ENCODE peak calls at places on chromosomes 3 and 15, in ten cellular contexts. One of them, this sample, is unnamed.

GRCh38 chr3:197752107-197752506 is 2.4 kb downstream of the FYTTD1 start:
- DNase-seq in stimulated activated CD4-positive, alpha-beta T cell treated with anti-CD3 and anti-CD28 coated beads, Interleukin-15, amount 100 ng/mL, for 1 hour: no peak
- DNase-seq in activated effector memory CD4-positive, alpha-beta T cell treated with Interleukin-2 at 50 U/mL for 16 hours: no peak
- DNase-seq in left ventricle myocardium superior: no peak
- DNase-seq in fibroblast of villous mesenchyme: no peak
- DNase-seq in nucleus accumbens: no peak
- DNase-seq in CD4-positive, alpha-beta T cell: no peak
- DNase-seq in islet precursor cell: no peak
- DNase-seq in GDM1: no peak
- DNase-seq in retinal pigment epithelial cell: no peak
- DNase-seq in this sample: no peak

GRCh38 chr3:81440666-81441065 is 320.8 kb downstream of the GBE1 start:
- DNase-seq in islet precursor cell: no peak
- DNase-seq in nucleus accumbens: no peak
- DNase-seq in CD4-positive, alpha-beta T cell: no peak
- DNase-seq in retinal pigment epithelial cell: no peak
- DNase-seq in activated effector memory CD4-positive, alpha-beta T cell treated with Interleukin-2 at 50 U/mL for 16 hours: no peak
- DNase-seq in GDM1: no peak
- DNase-seq in left ventricle myocardium superior: no peak
- DNase-seq in stimulated activated CD4-positive, alpha-beta T cell treated with anti-CD3 and anti-CD28 coated beads, Interleukin-15, amount 100 ng/mL, for 1 hour: no peak
- DNase-seq in fibroblast of villous mesenchyme: no peak
- DNase-seq in this sample: no peak

GRCh38 chr3:126485131-126485530 is 9.4 kb upstream of the ZXDC start:
- DNase-seq in retinal pigment epithelial cell: no peak
- DNase-seq in fibroblast of villous mesenchyme: no peak
- DNase-seq in GDM1: no peak
- DNase-seq in left ventricle myocardium superior: no peak
- DNase-seq in activated effector memory CD4-positive, alpha-beta T cell treated with Interleukin-2 at 50 U/mL for 16 hours: no peak
- DNase-seq in CD4-positive, alpha-beta T cell: no peak
- DNase-seq in stimulated activated CD4-positive, alpha-beta T cell treated with anti-CD3 and anti-CD28 coated beads, Interleukin-15, amount 100 ng/mL, for 1 hour: no peak
- DNase-seq in islet precursor cell: no peak
- DNase-seq in nucleus accumbens: no peak
- DNase-seq in this sample: no peak

GRCh38 chr15:44489464-44489863 is 47.5 kb upstream of the EIF3J start:
- DNase-seq in islet precursor cell: no peak
- DNase-seq in left ventricle myocardium superior: no peak
- DNase-seq in GDM1: no peak
- DNase-seq in nucleus accumbens: no peak
- DNase-seq in activated effector memory CD4-positive, alpha-beta T cell treated with Interleukin-2 at 50 U/mL for 16 hours: no peak
- DNase-seq in retinal pigment epithelial cell: peak; percentile 73
- DNase-seq in stimulated activated CD4-positive, alpha-beta T cell treated with anti-CD3 and anti-CD28 coated beads, Interleukin-15, amount 100 ng/mL, for 1 hour: no peak
- DNase-seq in CD4-positive, alpha-beta T cell: no peak
- DNase-seq in fibroblast of villous mesenchyme: peak; percentile 70
- DNase-seq in this sample: no peak

GRCh38 chr3:9196009-9196408 is 53.4 kb downstream of the SRGAP3 start:
- DNase-seq in activated effector memory CD4-positive, alpha-beta T cell treated with Interleukin-2 at 50 U/mL for 16 hours: no peak
- DNase-seq in nucleus accumbens: no peak
- DNase-seq in GDM1: no peak
- DNase-seq in left ventricle myocardium superior: no peak
- DNase-seq in retinal pigment epithelial cell: no peak
- DNase-seq in fibroblast of villous mesenchyme: no peak
- DNase-seq in islet precursor cell: no peak
- DNase-seq in stimulated activated CD4-positive, alpha-beta T cell treated with anti-CD3 and anti-CD28 coated beads, Interleukin-15, amount 100 ng/mL, for 1 hour: no peak
- DNase-seq in CD4-positive, alpha-beta T cell: no peak
- DNase-seq in this sample: no peak

GRCh38 chr3:23806322-23807160 is 786 bp downstream of the UBE2E1 start:
- DNase-seq in GDM1: no peak
- DNase-seq in CD4-positive, alpha-beta T cell: no peak
- DNase-seq in islet precursor cell: peak; percentile 62
- DNase-seq in retinal pigment epithelial cell: no peak
- DNase-seq in fibroblast of villous mesenchyme: peak; percentile 25
- DNase-seq in stimulated activated CD4-positive, alpha-beta T cell treated with anti-CD3 and anti-CD28 coated beads, Interleukin-15, amount 100 ng/mL, for 1 hour: no peak
- DNase-seq in activated effector memory CD4-positive, alpha-beta T cell treated with Interleukin-2 at 50 U/mL for 16 hours: no peak
- DNase-seq in nucleus accumbens: peak; percentile 35
- DNase-seq in left ventricle myocardium superior: peak; percentile 57
- DNase-seq in this sample: peak; percentile 34

GRCh38 chr3:51798561-51798960 is 19.5 kb upstream of the IQCF6 start:
- DNase-seq in CD4-positive, alpha-beta T cell: no peak
- DNase-seq in stimulated activated CD4-positive, alpha-beta T cell treated with anti-CD3 and anti-CD28 coated beads, Interleukin-15, amount 100 ng/mL, for 1 hour: no peak
- DNase-seq in left ventricle myocardium superior: no peak
- DNase-seq in nucleus accumbens: no peak
- DNase-seq in GDM1: no peak
- DNase-seq in retinal pigment epithelial cell: no peak
- DNase-seq in fibroblast of villous mesenchyme: no peak
- DNase-seq in activated effector memory CD4-positive, alpha-beta T cell treated with Interleukin-2 at 50 U/mL for 16 hours: no peak
- DNase-seq in islet precursor cell: peak; percentile 85
- DNase-seq in this sample: no peak

GRCh38 chr15:56950979-56951378 is 32.5 kb downstream of the TCF12 start:
- DNase-seq in retinal pigment epithelial cell: no peak
- DNase-seq in activated effector memory CD4-positive, alpha-beta T cell treated with Interleukin-2 at 50 U/mL for 16 hours: no peak
- DNase-seq in islet precursor cell: no peak
- DNase-seq in left ventricle myocardium superior: no peak
- DNase-seq in GDM1: no peak
- DNase-seq in fibroblast of villous mesenchyme: no peak
- DNase-seq in stimulated activated CD4-positive, alpha-beta T cell treated with anti-CD3 and anti-CD28 coated beads, Interleukin-15, amount 100 ng/mL, for 1 hour: no peak
- DNase-seq in nucleus accumbens: no peak
- DNase-seq in CD4-positive, alpha-beta T cell: no peak
- DNase-seq in this sample: no peak

GRCh38 chr15:76203346-76203745 is 107.9 kb downstream of the ETFA start:
- DNase-seq in activated effector memory CD4-positive, alpha-beta T cell treated with Interleukin-2 at 50 U/mL for 16 hours: no peak
- DNase-seq in islet precursor cell: no peak
- DNase-seq in stimulated activated CD4-positive, alpha-beta T cell treated with anti-CD3 and anti-CD28 coated beads, Interleukin-15, amount 100 ng/mL, for 1 hour: no peak
- DNase-seq in left ventricle myocardium superior: no peak
- DNase-seq in retinal pigment epithelial cell: no peak
- DNase-seq in GDM1: no peak
- DNase-seq in nucleus accumbens: no peak
- DNase-seq in fibroblast of villous mesenchyme: no peak
- DNase-seq in CD4-positive, alpha-beta T cell: no peak
- DNase-seq in this sample: no peak

GRCh38 chr15:40918146-40918798 is 10.9 kb upstream of the DLL4 start:
- DNase-seq in left ventricle myocardium superior: no peak
- DNase-seq in activated effector memory CD4-positive, alpha-beta T cell treated with Interleukin-2 at 50 U/mL for 16 hours: no peak
- DNase-seq in retinal pigment epithelial cell: no peak
- DNase-seq in islet precursor cell: no peak
- DNase-seq in CD4-positive, alpha-beta T cell: no peak
- DNase-seq in fibroblast of villous mesenchyme: no peak
- DNase-seq in GDM1: no peak
- DNase-seq in nucleus accumbens: no peak
- DNase-seq in stimulated activated CD4-positive, alpha-beta T cell treated with anti-CD3 and anti-CD28 coated beads, Interleukin-15, amount 100 ng/mL, for 1 hour: no peak
- DNase-seq in this sample: no peak

GRCh38 chr3:128112406-128112968 is 11.1 kb downstream of the RUVBL1 start:
- DNase-seq in fibroblast of villous mesenchyme: peak; percentile 89
- DNase-seq in left ventricle myocardium superior: no peak
- DNase-seq in islet precursor cell: no peak
- DNase-seq in nucleus accumbens: no peak
- DNase-seq in stimulated activated CD4-positive, alpha-beta T cell treated with anti-CD3 and anti-CD28 coated beads, Interleukin-15, amount 100 ng/mL, for 1 hour: no peak
- DNase-seq in CD4-positive, alpha-beta T cell: peak; percentile 37
- DNase-seq in GDM1: no peak
- DNase-seq in activated effector memory CD4-positive, alpha-beta T cell treated with Interleukin-2 at 50 U/mL for 16 hours: peak; percentile 31
- DNase-seq in retinal pigment epithelial cell: peak; percentile 49
- DNase-seq in this sample: no peak

GRCh38 chr15:31153531-31153930 is 52.0 kb upstream of the TRPM1 start:
- DNase-seq in islet precursor cell: no peak
- DNase-seq in fibroblast of villous mesenchyme: no peak
- DNase-seq in left ventricle myocardium superior: no peak
- DNase-seq in GDM1: no peak
- DNase-seq in stimulated activated CD4-positive, alpha-beta T cell treated with anti-CD3 and anti-CD28 coated beads, Interleukin-15, amount 100 ng/mL, for 1 hour: no peak
- DNase-seq in activated effector memory CD4-positive, alpha-beta T cell treated with Interleukin-2 at 50 U/mL for 16 hours: no peak
- DNase-seq in CD4-positive, alpha-beta T cell: no peak
- DNase-seq in nucleus accumbens: no peak
- DNase-seq in retinal pigment epithelial cell: no peak
- DNase-seq in this sample: no peak

GRCh38 chr3:27108322-27108721 is 260.9 kb downstream of the NEK10 start:
- DNase-seq in GDM1: no peak
- DNase-seq in retinal pigment epithelial cell: no peak
- DNase-seq in stimulated activated CD4-positive, alpha-beta T cell treated with anti-CD3 and anti-CD28 coated beads, Interleukin-15, amount 100 ng/mL, for 1 hour: no peak
- DNase-seq in fibroblast of villous mesenchyme: no peak
- DNase-seq in CD4-positive, alpha-beta T cell: no peak
- DNase-seq in islet precursor cell: no peak
- DNase-seq in activated effector memory CD4-positive, alpha-beta T cell treated with Interleukin-2 at 50 U/mL for 16 hours: no peak
- DNase-seq in nucleus accumbens: no peak
- DNase-seq in left ventricle myocardium superior: no peak
- DNase-seq in this sample: no peak

GRCh38 chr3:127688416-127689265 is 15.9 kb downstream of the ABTB1 start:
- DNase-seq in stimulated activated CD4-positive, alpha-beta T cell treated with anti-CD3 and anti-CD28 coated beads, Interleukin-15, amount 100 ng/mL, for 1 hour: no peak
- DNase-seq in GDM1: no peak
- DNase-seq in activated effector memory CD4-positive, alpha-beta T cell treated with Interleukin-2 at 50 U/mL for 16 hours: no peak
- DNase-seq in islet precursor cell: peak; percentile 74
- DNase-seq in CD4-positive, alpha-beta T cell: no peak
- DNase-seq in fibroblast of villous mesenchyme: peak; percentile 29
- DNase-seq in retinal pigment epithelial cell: no peak
- DNase-seq in left ventricle myocardium superior: no peak
- DNase-seq in nucleus accumbens: no peak
- DNase-seq in this sample: no peak

GRCh38 chr3:159947220-159947619 is 41.4 kb upstream of the IL12A start:
- DNase-seq in islet precursor cell: no peak
- DNase-seq in left ventricle myocardium superior: no peak
- DNase-seq in retinal pigment epithelial cell: peak; percentile 65
- DNase-seq in fibroblast of villous mesenchyme: peak; percentile 57
- DNase-seq in nucleus accumbens: no peak
- DNase-seq in CD4-positive, alpha-beta T cell: no peak
- DNase-seq in stimulated activated CD4-positive, alpha-beta T cell treated with anti-CD3 and anti-CD28 coated beads, Interleukin-15, amount 100 ng/mL, for 1 hour: no peak
- DNase-seq in GDM1: no peak
- DNase-seq in activated effector memory CD4-positive, alpha-beta T cell treated with Interleukin-2 at 50 U/mL for 16 hours: no peak
- DNase-seq in this sample: no peak

GRCh38 chr15:71440479-71441071 is 325.3 kb downstream of the THSD4 start:
- DNase-seq in left ventricle myocardium superior: no peak
- DNase-seq in GDM1: peak; percentile 11
- DNase-seq in CD4-positive, alpha-beta T cell: no peak
- DNase-seq in stimulated activated CD4-positive, alpha-beta T cell treated with anti-CD3 and anti-CD28 coated beads, Interleukin-15, amount 100 ng/mL, for 1 hour: no peak
- DNase-seq in activated effector memory CD4-positive, alpha-beta T cell treated with Interleukin-2 at 50 U/mL for 16 hours: no peak
- DNase-seq in fibroblast of villous mesenchyme: peak; percentile 78
- DNase-seq in islet precursor cell: no peak
- DNase-seq in retinal pigment epithelial cell: peak; percentile 41
- DNase-seq in nucleus accumbens: no peak
- DNase-seq in this sample: no peak

GRCh38 chr15:72515591-72516389 is 41.7 kb downstream of the ARIH1 start:
- DNase-seq in fibroblast of villous mesenchyme: peak; percentile 52
- DNase-seq in CD4-positive, alpha-beta T cell: no peak
- DNase-seq in activated effector memory CD4-positive, alpha-beta T cell treated with Interleukin-2 at 50 U/mL for 16 hours: no peak
- DNase-seq in stimulated activated CD4-positive, alpha-beta T cell treated with anti-CD3 and anti-CD28 coated beads, Interleukin-15, amount 100 ng/mL, for 1 hour: no peak
- DNase-seq in retinal pigment epithelial cell: peak; percentile 12
- DNase-seq in GDM1: no peak
- DNase-seq in nucleus accumbens: no peak
- DNase-seq in left ventricle myocardium superior: no peak
- DNase-seq in islet precursor cell: no peak
- DNase-seq in this sample: no peak

GRCh38 chr15:82862886-82863285 is 53.5 kb downstream of the WHAMM start:
- DNase-seq in retinal pigment epithelial cell: no peak
- DNase-seq in activated effector memory CD4-positive, alpha-beta T cell treated with Interleukin-2 at 50 U/mL for 16 hours: no peak
- DNase-seq in stimulated activated CD4-positive, alpha-beta T cell treated with anti-CD3 and anti-CD28 coated beads, Interleukin-15, amount 100 ng/mL, for 1 hour: no peak
- DNase-seq in GDM1: no peak
- DNase-seq in fibroblast of villous mesenchyme: no peak
- DNase-seq in islet precursor cell: no peak
- DNase-seq in CD4-positive, alpha-beta T cell: no peak
- DNase-seq in nucleus accumbens: no peak
- DNase-seq in left ventricle myocardium superior: no peak
- DNase-seq in this sample: no peak

GRCh38 chr15:23440596-23440995 is 6.4 kb downstream of the GOLGA6L2 start:
- DNase-seq in nucleus accumbens: no peak
- DNase-seq in GDM1: no peak
- DNase-seq in stimulated activated CD4-positive, alpha-beta T cell treated with anti-CD3 and anti-CD28 coated beads, Interleukin-15, amount 100 ng/mL, for 1 hour: no peak
- DNase-seq in islet precursor cell: no peak
- DNase-seq in fibroblast of villous mesenchyme: no peak
- DNase-seq in CD4-positive, alpha-beta T cell: no peak
- DNase-seq in left ventricle myocardium superior: no peak
- DNase-seq in retinal pigment epithelial cell: no peak
- DNase-seq in activated effector memory CD4-positive, alpha-beta T cell treated with Interleukin-2 at 50 U/mL for 16 hours: no peak
- DNase-seq in this sample: no peak

GRCh38 chr3:167209011-167209410 is 171.1 kb downstream of the ZBBX start:
- DNase-seq in nucleus accumbens: no peak
- DNase-seq in activated effector memory CD4-positive, alpha-beta T cell treated with Interleukin-2 at 50 U/mL for 16 hours: no peak
- DNase-seq in islet precursor cell: no peak
- DNase-seq in GDM1: no peak
- DNase-seq in stimulated activated CD4-positive, alpha-beta T cell treated with anti-CD3 and anti-CD28 coated beads, Interleukin-15, amount 100 ng/mL, for 1 hour: no peak
- DNase-seq in fibroblast of villous mesenchyme: no peak
- DNase-seq in retinal pigment epithelial cell: no peak
- DNase-seq in left ventricle myocardium superior: no peak
- DNase-seq in CD4-positive, alpha-beta T cell: no peak
- DNase-seq in this sample: no peak

GRCh38 chr15:80743189-80743833 is 35.9 kb upstream of the CEMIP start:
- DNase-seq in left ventricle myocardium superior: no peak
- DNase-seq in islet precursor cell: no peak
- DNase-seq in activated effector memory CD4-positive, alpha-beta T cell treated with Interleukin-2 at 50 U/mL for 16 hours: no peak
- DNase-seq in CD4-positive, alpha-beta T cell: no peak
- DNase-seq in GDM1: no peak
- DNase-seq in fibroblast of villous mesenchyme: peak; percentile 56
- DNase-seq in nucleus accumbens: no peak
- DNase-seq in retinal pigment epithelial cell: no peak
- DNase-seq in stimulated activated CD4-positive, alpha-beta T cell treated with anti-CD3 and anti-CD28 coated beads, Interleukin-15, amount 100 ng/mL, for 1 hour: no peak
- DNase-seq in this sample: no peak

GRCh38 chr3:3170998-3171397 is 8.5 kb downstream of the CRBN start:
- DNase-seq in left ventricle myocardium superior: no peak
- DNase-seq in GDM1: no peak
- DNase-seq in activated effector memory CD4-positive, alpha-beta T cell treated with Interleukin-2 at 50 U/mL for 16 hours: no peak
- DNase-seq in fibroblast of villous mesenchyme: peak; percentile 48
- DNase-seq in islet precursor cell: no peak
- DNase-seq in retinal pigment epithelial cell: no peak
- DNase-seq in CD4-positive, alpha-beta T cell: no peak
- DNase-seq in nucleus accumbens: no peak
- DNase-seq in stimulated activated CD4-positive, alpha-beta T cell treated with anti-CD3 and anti-CD28 coated beads, Interleukin-15, amount 100 ng/mL, for 1 hour: no peak
- DNase-seq in this sample: no peak

GRCh38 chr3:29291262-29291981 is 10.6 kb downstream of the RBMS3 start:
- DNase-seq in nucleus accumbens: no peak
- DNase-seq in left ventricle myocardium superior: no peak
- DNase-seq in stimulated activated CD4-positive, alpha-beta T cell treated with anti-CD3 and anti-CD28 coated beads, Interleukin-15, amount 100 ng/mL, for 1 hour: no peak
- DNase-seq in islet precursor cell: no peak
- DNase-seq in activated effector memory CD4-positive, alpha-beta T cell treated with Interleukin-2 at 50 U/mL for 16 hours: no peak
- DNase-seq in fibroblast of villous mesenchyme: peak; percentile 48
- DNase-seq in retinal pigment epithelial cell: no peak
- DNase-seq in CD4-positive, alpha-beta T cell: no peak
- DNase-seq in GDM1: no peak
- DNase-seq in this sample: no peak

GRCh38 chr15:61655881-61656280 is 404.4 kb downstream of the VPS13C start:
- DNase-seq in CD4-positive, alpha-beta T cell: no peak
- DNase-seq in nucleus accumbens: no peak
- DNase-seq in left ventricle myocardium superior: no peak
- DNase-seq in stimulated activated CD4-positive, alpha-beta T cell treated with anti-CD3 and anti-CD28 coated beads, Interleukin-15, amount 100 ng/mL, for 1 hour: no peak
- DNase-seq in activated effector memory CD4-positive, alpha-beta T cell treated with Interleukin-2 at 50 U/mL for 16 hours: no peak
- DNase-seq in retinal pigment epithelial cell: no peak
- DNase-seq in islet precursor cell: no peak
- DNase-seq in GDM1: no peak
- DNase-seq in fibroblast of villous mesenchyme: peak; percentile 3
- DNase-seq in this sample: no peak

GRCh38 chr3:834679-835078 is 258.1 kb upstream of the CNTN6 start:
- DNase-seq in left ventricle myocardium superior: no peak
- DNase-seq in activated effector memory CD4-positive, alpha-beta T cell treated with Interleukin-2 at 50 U/mL for 16 hours: no peak
- DNase-seq in islet precursor cell: no peak
- DNase-seq in GDM1: no peak
- DNase-seq in stimulated activated CD4-positive, alpha-beta T cell treated with anti-CD3 and anti-CD28 coated beads, Interleukin-15, amount 100 ng/mL, for 1 hour: no peak
- DNase-seq in nucleus accumbens: no peak
- DNase-seq in CD4-positive, alpha-beta T cell: no peak
- DNase-seq in fibroblast of villous mesenchyme: no peak
- DNase-seq in retinal pigment epithelial cell: no peak
- DNase-seq in this sample: no peak

GRCh38 chr3:2099028-2099671 is 484 bp downstream of the CNTN4 start:
- DNase-seq in CD4-positive, alpha-beta T cell: no peak
- DNase-seq in stimulated activated CD4-positive, alpha-beta T cell treated with anti-CD3 and anti-CD28 coated beads, Interleukin-15, amount 100 ng/mL, for 1 hour: no peak
- DNase-seq in retinal pigment epithelial cell: no peak
- DNase-seq in islet precursor cell: peak; percentile 83
- DNase-seq in GDM1: no peak
- DNase-seq in nucleus accumbens: no peak
- DNase-seq in activated effector memory CD4-positive, alpha-beta T cell treated with Interleukin-2 at 50 U/mL for 16 hours: no peak
- DNase-seq in fibroblast of villous mesenchyme: no peak
- DNase-seq in left ventricle myocardium superior: peak; percentile 39
- DNase-seq in this sample: no peak